ENCODE peak calls at places on chromosomes 3 and 15, in seven cellular contexts. U is heart right ventricle, G is WERI-Rb-1, O is brain microvascular endothelial cell, V is breast epithelium, Q is mammary epithelial cell, N is psoas muscle. R is an unnamed sample.

GRCh38 chr3:58609990-58610389 is 32.8 kb upstream of the FAM107A start:
- DNase-seq in O (no peak), U (no peak), V (no peak), N (no peak), G (no peak), Q (no peak), R (no peak)

GRCh38 chr15:79007066-79007465 is 62.2 kb upstream of the CTSH start:
- DNase-seq in Q (no peak), O (peak; percentile 44), N (peak; percentile 53), V (no peak), G (peak; percentile 71), U (peak; percentile 24), R (peak; percentile 42)

GRCh38 chr3:133948131-133948810 is 52.6 kb upstream of the RAB6B start:
- DNase-seq in V (no peak), G (no peak), Q (no peak), O (no peak), U (no peak), N (no peak), R (no peak)

GRCh38 chr3:68256635-68257034 is 602.2 kb upstream of the SUCLG2 start:
- DNase-seq in N (no peak), Q (no peak), G (peak; percentile 51), O (no peak), V (no peak), U (no peak), R (no peak)

GRCh38 chr15:42092666-42093445 is 1.5 kb downstream of the PLA2G4D start:
- DNase-seq in N (peak; percentile 79), U (no peak), G (no peak), Q (no peak), V (peak; percentile 62), O (no peak), R (peak; percentile 57)

GRCh38 chr3:834679-835078 is 258.1 kb upstream of the CNTN6 start:
- DNase-seq in Q (peak; percentile 9), O (no peak), V (no peak), G (no peak), U (no peak), N (no peak), R (no peak)

GRCh38 chr3:99974989-99975388 is 139.3 kb downstream of the FILIP1L start:
- DNase-seq in N (no peak), U (no peak), V (no peak), O (no peak), G (no peak), Q (no peak), R (no peak)

GRCh38 chr3:126312326-126312725 is 44.9 kb downstream of the KLF15 start:
- DNase-seq in V (no peak), N (no peak), G (no peak), U (no peak), O (no peak), Q (no peak), R (no peak)

GRCh38 chr3:64163755-64164148 is 61.5 kb downstream of the PRICKLE2 start:
- DNase-seq in U (no peak), Q (peak; percentile 92), G (no peak), V (no peak), N (no peak), O (peak; percentile 60), R (no peak)

GRCh38 chr15:61228025-61228901 is 839 bp downstream of the RORA start:
- DNase-seq in N (peak; percentile 59), Q (no peak), O (no peak), U (peak; percentile 6), G (peak; percentile 29), V (no peak), R (peak; percentile 17)

GRCh38 chr3:1072040-1072439 is 20.8 kb upstream of the CNTN6 start:
- DNase-seq in Q (no peak), U (no peak), O (no peak), G (peak; percentile 23), N (no peak), V (no peak), R (no peak)

DNA sequence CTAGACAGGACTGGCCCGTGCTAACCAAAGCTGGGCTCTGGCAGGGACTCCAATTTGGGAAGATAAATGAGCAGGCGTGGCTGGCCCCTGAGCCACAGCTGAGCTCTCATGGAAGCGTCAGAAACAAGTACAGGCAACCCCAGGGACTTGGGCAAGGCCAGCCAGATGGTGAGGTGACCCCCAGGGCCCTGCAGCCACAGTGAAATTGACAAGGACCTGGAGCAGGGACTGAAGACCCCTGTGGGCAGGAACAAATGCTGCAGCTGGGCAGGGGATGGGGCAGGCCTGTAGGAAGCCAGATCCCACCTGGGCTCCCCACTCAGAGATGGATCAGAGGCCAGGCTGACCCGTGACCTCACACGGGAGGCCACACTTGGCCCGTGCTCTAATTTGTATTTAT is 32.8 kb upstream of the CGNL1 start:
- DNase-seq in O (no peak), G (peak; percentile 39), U (no peak), V (no peak), Q (no peak), N (no peak), R (no peak)
- TF ChIP-seq CTCF in O (no peak), G (no peak), U (no peak), V (no peak), Q (no peak), N (no peak), R (no peak)

DNA sequence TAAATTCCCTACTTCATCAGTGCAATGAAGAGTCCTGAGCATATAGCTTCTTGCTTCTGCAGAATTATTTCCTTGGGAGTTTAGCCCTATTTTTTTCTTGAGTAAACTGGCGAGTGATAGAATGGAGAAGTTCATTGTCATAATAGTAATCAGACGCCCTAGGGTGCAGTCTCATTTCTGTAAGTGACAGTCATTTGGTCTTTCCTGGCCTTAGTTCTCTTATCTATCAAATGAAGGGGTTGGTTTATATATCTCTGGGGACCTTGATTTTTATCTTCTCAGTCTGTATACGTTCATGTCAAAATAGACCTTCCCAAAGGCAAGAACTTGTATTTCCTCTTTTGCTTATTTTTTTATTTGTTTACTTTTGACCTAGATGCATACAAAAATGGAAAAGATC is 9.9 kb upstream of the ALPK3 start:
- DNase-seq in Q (no peak), V (no peak), O (no peak), N (no peak), U (no peak), G (no peak), R (no peak)
- H3K36me3 ChIP-seq in Q (peaks cover 8% of the 10 kb centered on the region), V (no peaks in the 10 kb centered on the region), O (peaks cover 16% of the 10 kb centered on the region), N (peaks cover 44% of the 10 kb centered on the region), U (peaks cover 47% of the 10 kb centered on the region), G (peaks cover 21% of the 10 kb centered on the region), R (peaks cover 34% of the 10 kb centered on the region)

GRCh38 chr3:20742903-20743302 is 556.9 kb upstream of the SGO1 start:
- DNase-seq in O (no peak), U (no peak), V (no peak), N (no peak), Q (no peak), G (no peak), R (no peak)
- TF ChIP-seq CTCF in O (no peak), U (no peak), V (no peak), N (no peak), Q (no peak), G (no peak), R (no peak)

GRCh38 chr3:136276049-136276755 is 26.1 kb downstream of the PCCB start:
- DNase-seq in V (no peak), O (peak; percentile 5), Q (peak; percentile 76), G (no peak), N (no peak), U (no peak), R (no peak)

GRCh38 chr3:136279092-136279491 is 29.0 kb downstream of the PCCB start:
- DNase-seq in O (no peak), G (no peak), Q (no peak), N (no peak), V (no peak), U (no peak), R (no peak)

GRCh38 chr3:136277634-136278033 is 27.5 kb downstream of the PCCB start:
- DNase-seq in N (no peak), U (no peak), Q (peak; percentile 30), O (no peak), V (peak; percentile 20), G (no peak), R (no peak)

GRCh38 chr3:136280961-136281360 is 30.8 kb downstream of the PCCB start:
- DNase-seq in N (no peak), Q (no peak), O (no peak), G (no peak), V (no peak), U (no peak), R (no peak)

GRCh38 chr3:136277115-136277514 is 27.0 kb downstream of the PCCB start:
- DNase-seq in O (no peak), N (no peak), Q (no peak), U (no peak), G (no peak), V (no peak), R (no peak)
- H3K36me3 ChIP-seq in O (no peaks in the 10 kb centered on the region), N (no peaks in the 10 kb centered on the region), Q (no peaks in the 10 kb centered on the region), U (peaks cover 36% of the 10 kb centered on the region), G (peaks cover 12% of the 10 kb centered on the region), V (no peaks in the 10 kb centered on the region), R (peaks cover 43% of the 10 kb centered on the region)

DNA sequence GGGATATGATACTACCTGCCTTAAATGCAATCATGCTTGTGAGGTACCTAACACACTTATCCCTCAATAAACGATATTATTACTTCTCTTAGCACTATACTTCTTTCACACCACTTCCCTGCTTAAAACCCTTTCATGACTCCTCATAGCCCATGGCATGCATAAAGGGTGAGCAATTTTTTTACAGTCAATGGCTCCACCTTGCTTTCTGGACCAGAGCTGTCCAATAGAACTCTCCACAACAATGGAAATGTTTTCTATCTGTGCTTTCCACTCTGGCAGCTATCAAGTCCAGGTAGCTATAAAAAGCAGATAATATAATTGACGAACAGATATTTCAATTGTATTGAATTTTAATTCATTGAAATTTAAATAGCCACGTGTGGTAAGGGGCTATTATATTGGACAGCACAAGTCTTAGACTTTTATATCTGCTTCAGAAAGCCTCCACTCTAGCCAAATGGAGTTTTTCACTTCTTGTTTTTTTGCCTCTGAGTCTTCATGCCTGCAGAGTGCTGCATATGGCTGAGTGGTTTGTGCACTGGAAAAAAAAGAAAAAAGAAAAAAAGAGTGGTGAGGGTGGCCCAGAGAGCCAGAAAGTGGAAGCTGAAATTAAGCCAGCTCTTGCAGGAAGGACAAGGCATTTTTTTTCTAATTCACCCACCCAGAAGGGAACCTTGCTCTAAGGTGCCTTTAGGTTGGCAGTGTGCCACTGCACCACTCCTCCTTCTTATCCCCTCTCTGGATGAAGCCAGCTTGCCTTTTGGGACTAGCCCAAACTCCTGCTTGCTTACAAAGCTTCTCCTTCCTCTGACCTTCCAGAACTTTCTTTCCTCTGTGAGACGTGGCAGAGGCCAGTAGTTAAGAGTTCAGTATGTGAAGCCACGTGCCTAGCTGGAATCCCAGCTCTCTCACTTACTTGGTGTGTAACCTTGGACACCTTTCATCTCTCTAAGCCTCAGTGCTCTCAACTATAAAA is 239.0 kb upstream of the LRTM1 start:
- DNase-seq in U (no peak), N (no peak), Q (no peak), V (no peak), O (no peak), G (no peak), R (no peak)
- TF ChIP-seq CTCF in U (no peak), N (no peak), Q (no peak), V (no peak), O (peak; percentile 14), G (no peak), R (peak; percentile 12)

GRCh38 chr3:123090700-123091585 is 24.1 kb downstream of the PDIA5 start:
- DNase-seq in O (no peak), V (no peak), N (no peak), G (peak; percentile 39), Q (peak; percentile 26), U (no peak), R (no peak)
- H3K36me3 ChIP-seq in O (peaks cover 31% of the 10 kb centered on the region), V (no peaks in the 10 kb centered on the region), N (peaks cover 7% of the 10 kb centered on the region), G (peaks cover 61% of the 10 kb centered on the region), Q (peaks cover 3% of the 10 kb centered on the region), U (peaks cover 35% of the 10 kb centered on the region), R (peaks cover 23% of the 10 kb centered on the region)

R was measured in left ventricle myocardium inferior.